ENCODE peak calls at places on chromosomes 7 and 10, in nine cellular contexts. One of them, this sample, is unnamed.

GRCh38 chr7:27950123-27950522 is 210.2 kb downstream of the TAX1BP1 start:
- DNase-seq in activated naive CD4-positive, alpha-beta T cell: no peak
- DNase-seq in G401: no peak
- DNase-seq in right cardiac atrium: peak
- DNase-seq in astrocyte: no peak
- DNase-seq in amniotic epithelial cell: no peak
- DNase-seq in transverse colon: no peak
- DNase-seq in naive thymus-derived CD4-positive, alpha-beta T cell: no peak
- DNase-seq in frontal cortex: no peak
- DNase-seq in this sample: no peak

GRCh38 chr10:99913831-99914235 is 95.9 kb downstream of the DNMBP start:
- DNase-seq in activated naive CD4-positive, alpha-beta T cell: no peak
- DNase-seq in naive thymus-derived CD4-positive, alpha-beta T cell: no peak
- DNase-seq in G401: peak
- DNase-seq in frontal cortex: no peak
- DNase-seq in right cardiac atrium: peak
- DNase-seq in astrocyte: peak
- DNase-seq in amniotic epithelial cell: no peak
- DNase-seq in transverse colon: peak
- DNase-seq in this sample: peak

GRCh38 chr10:76583711-76584161 is 1053.9 kb downstream of the KCNMA1 start:
- DNase-seq in frontal cortex: no peak
- DNase-seq in naive thymus-derived CD4-positive, alpha-beta T cell: no peak
- DNase-seq in astrocyte: peak
- DNase-seq in transverse colon: no peak
- DNase-seq in activated naive CD4-positive, alpha-beta T cell: no peak
- DNase-seq in G401: no peak
- DNase-seq in amniotic epithelial cell: peak
- DNase-seq in right cardiac atrium: no peak
- DNase-seq in this sample: no peak

GRCh38 chr7:94423865-94424264 is 29.2 kb downstream of the COL1A2 start:
- DNase-seq in transverse colon: no peak
- DNase-seq in amniotic epithelial cell: peak
- DNase-seq in G401: no peak
- DNase-seq in frontal cortex: no peak
- DNase-seq in activated naive CD4-positive, alpha-beta T cell: no peak
- DNase-seq in right cardiac atrium: no peak
- DNase-seq in astrocyte: peak
- DNase-seq in naive thymus-derived CD4-positive, alpha-beta T cell: no peak
- DNase-seq in this sample: no peak

GRCh38 chr7:517848-518629 is 1.6 kb downstream of the PDGFA start:
- DNase-seq in transverse colon: peak
- DNase-seq in right cardiac atrium: peak
- DNase-seq in activated naive CD4-positive, alpha-beta T cell: no peak
- DNase-seq in G401: peak
- DNase-seq in astrocyte: peak
- DNase-seq in naive thymus-derived CD4-positive, alpha-beta T cell: no peak
- DNase-seq in frontal cortex: peak
- DNase-seq in amniotic epithelial cell: peak
- DNase-seq in this sample: peak

GRCh38 chr10:98224509-98224908 is 43.5 kb downstream of the LOXL4 start:
- DNase-seq in astrocyte: peak
- DNase-seq in G401: no peak
- DNase-seq in right cardiac atrium: no peak
- DNase-seq in amniotic epithelial cell: peak
- DNase-seq in frontal cortex: no peak
- DNase-seq in activated naive CD4-positive, alpha-beta T cell: no peak
- DNase-seq in transverse colon: no peak
- DNase-seq in naive thymus-derived CD4-positive, alpha-beta T cell: no peak
- DNase-seq in this sample: no peak

GRCh38 chr7:98211221-98211675 is at the start of gene BHLHA15:
- DNase-seq in astrocyte: no peak
- DNase-seq in amniotic epithelial cell: no peak
- DNase-seq in G401: no peak
- DNase-seq in frontal cortex: peak
- DNase-seq in right cardiac atrium: peak
- DNase-seq in naive thymus-derived CD4-positive, alpha-beta T cell: no peak
- DNase-seq in activated naive CD4-positive, alpha-beta T cell: peak
- DNase-seq in transverse colon: peak
- DNase-seq in this sample: peak

GRCh38 chr7:141144921-141145629 is 71.2 kb downstream of the TMEM178B start:
- DNase-seq in G401: no peak
- DNase-seq in astrocyte: no peak
- DNase-seq in amniotic epithelial cell: no peak
- DNase-seq in naive thymus-derived CD4-positive, alpha-beta T cell: no peak
- DNase-seq in right cardiac atrium: no peak
- DNase-seq in activated naive CD4-positive, alpha-beta T cell: no peak
- DNase-seq in frontal cortex: no peak
- DNase-seq in transverse colon: no peak
- DNase-seq in this sample: no peak

GRCh38 chr7:41256186-41256945 is 446.5 kb downstream of the INHBA start:
- DNase-seq in amniotic epithelial cell: peak
- DNase-seq in activated naive CD4-positive, alpha-beta T cell: no peak
- DNase-seq in naive thymus-derived CD4-positive, alpha-beta T cell: no peak
- DNase-seq in transverse colon: no peak
- DNase-seq in right cardiac atrium: no peak
- DNase-seq in G401: no peak
- DNase-seq in frontal cortex: no peak
- DNase-seq in astrocyte: peak
- DNase-seq in this sample: no peak

GRCh38 chr7:143245123-143245522 is 18.1 kb upstream of the GSTK1 start:
- DNase-seq in naive thymus-derived CD4-positive, alpha-beta T cell: no peak
- DNase-seq in astrocyte: no peak
- DNase-seq in activated naive CD4-positive, alpha-beta T cell: no peak
- DNase-seq in amniotic epithelial cell: peak
- DNase-seq in G401: no peak
- DNase-seq in right cardiac atrium: no peak
- DNase-seq in transverse colon: no peak
- DNase-seq in frontal cortex: no peak
- DNase-seq in this sample: no peak

GRCh38 chr10:83553366-83553765 is 585.9 kb upstream of the GHITM start:
- DNase-seq in astrocyte: peak
- DNase-seq in frontal cortex: no peak
- DNase-seq in G401: no peak
- DNase-seq in transverse colon: no peak
- DNase-seq in naive thymus-derived CD4-positive, alpha-beta T cell: no peak
- DNase-seq in right cardiac atrium: no peak
- DNase-seq in activated naive CD4-positive, alpha-beta T cell: no peak
- DNase-seq in amniotic epithelial cell: no peak
- DNase-seq in this sample: no peak

GRCh38 chr10:46094197-46094500 is 48.1 kb upstream of the MSMB start:
- DNase-seq in frontal cortex: no peak
- DNase-seq in right cardiac atrium: no peak
- DNase-seq in transverse colon: no peak
- DNase-seq in amniotic epithelial cell: no peak
- DNase-seq in naive thymus-derived CD4-positive, alpha-beta T cell: no peak
- DNase-seq in astrocyte: no peak
- DNase-seq in activated naive CD4-positive, alpha-beta T cell: no peak
- DNase-seq in G401: no peak
- DNase-seq in this sample: no peak

GRCh38 chr7:56033671-56034432 is 17.4 kb downstream of the PSPH start:
- DNase-seq in astrocyte: peak
- DNase-seq in activated naive CD4-positive, alpha-beta T cell: peak
- DNase-seq in amniotic epithelial cell: peak
- DNase-seq in naive thymus-derived CD4-positive, alpha-beta T cell: peak
- DNase-seq in G401: peak
- DNase-seq in frontal cortex: peak
- DNase-seq in right cardiac atrium: peak
- DNase-seq in transverse colon: peak
- DNase-seq in this sample: peak

GRCh38 chr7:25821225-25821624 is 330.8 kb upstream of the NFE2L3 start:
- DNase-seq in frontal cortex: no peak
- DNase-seq in right cardiac atrium: no peak
- DNase-seq in activated naive CD4-positive, alpha-beta T cell: no peak
- DNase-seq in transverse colon: no peak
- DNase-seq in astrocyte: no peak
- DNase-seq in naive thymus-derived CD4-positive, alpha-beta T cell: no peak
- DNase-seq in G401: no peak
- DNase-seq in amniotic epithelial cell: no peak
- DNase-seq in this sample: no peak

This sample was measured in left colon.